ENCODE peak calls at places on chromosomes 11 and 22, in six cellular contexts. One of them, this sample, is unnamed.

GRCh38 chr11:121249039-121249663 is 43.4 kb upstream of the SC5D start:
- DNase-seq in RPMI8226: peak
- DNase-seq in neural crest cell: no peak
- DNase-seq in glutamatergic neuron: no peak
- DNase-seq in hippocampal formation: peak
- DNase-seq in fibroblast of pulmonary artery: peak
- DNase-seq in this sample: peak

GRCh38 chr22:41248314-41248713 is 7.6 kb upstream of the CHADL start:
- DNase-seq in neural crest cell: no peak
- DNase-seq in fibroblast of pulmonary artery: no peak
- DNase-seq in glutamatergic neuron: no peak
- DNase-seq in hippocampal formation: no peak
- DNase-seq in RPMI8226: no peak
- DNase-seq in this sample: no peak

GRCh38 chr22:50261615-50262459 is at the start of gene MAPK12:
- DNase-seq in RPMI8226: peak
- DNase-seq in fibroblast of pulmonary artery: peak
- DNase-seq in glutamatergic neuron: peak
- DNase-seq in hippocampal formation: no peak
- DNase-seq in neural crest cell: no peak
- DNase-seq in this sample: peak

GRCh38 chr11:28822596-28822995 is 714.4 kb downstream of the METTL15 start:
- DNase-seq in hippocampal formation: no peak
- DNase-seq in neural crest cell: no peak
- DNase-seq in fibroblast of pulmonary artery: no peak
- DNase-seq in glutamatergic neuron: no peak
- DNase-seq in RPMI8226: no peak
- DNase-seq in this sample: no peak

GRCh38 chr11:122656073-122656630 is 630 bp downstream of the UBASH3B start:
- DNase-seq in RPMI8226: peak
- DNase-seq in neural crest cell: peak
- DNase-seq in fibroblast of pulmonary artery: peak
- DNase-seq in glutamatergic neuron: peak
- DNase-seq in hippocampal formation: no peak
- DNase-seq in this sample: no peak

GRCh38 chr11:120098503-120099054 is 39.3 kb downstream of the TRIM29 start:
- DNase-seq in RPMI8226: no peak
- DNase-seq in fibroblast of pulmonary artery: no peak
- DNase-seq in neural crest cell: no peak
- DNase-seq in hippocampal formation: no peak
- DNase-seq in glutamatergic neuron: no peak
- DNase-seq in this sample: peak

GRCh38 chr11:35045219-35045819 is 93.7 kb upstream of the CD44 start:
- DNase-seq in neural crest cell: no peak
- DNase-seq in RPMI8226: no peak
- DNase-seq in hippocampal formation: no peak
- DNase-seq in glutamatergic neuron: no peak
- DNase-seq in fibroblast of pulmonary artery: no peak
- DNase-seq in this sample: peak

GRCh38 chr11:35139883-35140282 is 912 bp downstream of the CD44 start:
- DNase-seq in fibroblast of pulmonary artery: no peak
- DNase-seq in glutamatergic neuron: no peak
- DNase-seq in RPMI8226: no peak
- DNase-seq in neural crest cell: no peak
- DNase-seq in hippocampal formation: no peak
- DNase-seq in this sample: peak

GRCh38 chr22:29454186-29454745 is 15.9 kb downstream of the RFPL1 start:
- DNase-seq in glutamatergic neuron: no peak
- DNase-seq in fibroblast of pulmonary artery: no peak
- DNase-seq in RPMI8226: no peak
- DNase-seq in hippocampal formation: no peak
- DNase-seq in neural crest cell: no peak
- DNase-seq in this sample: no peak

GRCh38 chr11:60840711-60841430 is 1.0 kb upstream of the CCDC86 start:
- DNase-seq in glutamatergic neuron: no peak
- DNase-seq in RPMI8226: peak
- DNase-seq in neural crest cell: no peak
- DNase-seq in fibroblast of pulmonary artery: peak
- DNase-seq in hippocampal formation: no peak
- DNase-seq in this sample: no peak

This sample was measured in NCI-H1417.